ENCODE peak calls at places on chromosomes 1 and 21, in seven cellular contexts. A is B cell; P is NCI-H1436; H is thoracic aorta; K is AG08396; F is COR-L47; I is effector CD4-positive, alpha-beta T cell. Q is an unnamed sample.
A peak's percentile ranks its signal among the peaks of the same experiment; 100 is the strongest.

GRCh38 chr1:174812656-174813055 is 187.1 kb upstream of the CACYBP start:
- DNase-seq in A (no peak), P (no peak), H (no peak), K (no peak), F (no peak), I (no peak), Q (no peak)

GRCh38 chr1:199298825-199299224 is 660.0 kb downstream of the PTPRC start:
- DNase-seq in A (no peak), P (no peak), H (no peak), K (no peak), F (no peak), I (no peak), Q (no peak)

GRCh38 chr1:247146671-247147070 is 25.1 kb downstream of the ZNF124 start:
- DNase-seq in A (no peak), P (no peak), H (no peak), K (no peak), F (no peak), I (no peak), Q (no peak)

GRCh38 chr1:246565751-246566127 is 322 bp downstream of the TFB2M start:
- DNase-seq in A (no peak), P (no peak), H (no peak), K (no peak), F (peak; percentile 25), I (no peak), Q (no peak)

GRCh38 chr1:18452550-18452949 is 28.2 kb upstream of the KLHDC7A start:
- DNase-seq in A (peak; percentile 24), P (no peak), H (no peak), K (no peak), F (no peak), I (no peak), Q (peak; percentile 7)

GRCh38 chr1:5734414-5734813 is 257.8 kb downstream of the NPHP4 start:
- DNase-seq in A (no peak), P (no peak), H (no peak), K (no peak), F (no peak), I (no peak), Q (no peak)

GRCh38 chr1:118947790-118948189 is 40.4 kb downstream of the TBX15 start:
- DNase-seq in A (no peak), P (no peak), H (no peak), K (peak; percentile 31), F (no peak), I (no peak), Q (no peak)

GRCh38 chr21:36260802-36261201 is 59.2 kb upstream of the MORC3 start:
- DNase-seq in A (peak; percentile 52), P (no peak), H (no peak), K (no peak), F (no peak), I (no peak), Q (no peak)

GRCh38 chr1:85463666-85464496 is 1.1 kb downstream of the DDAH1 start:
- DNase-seq in A (no peak), P (no peak), H (no peak), K (peak; percentile 22), F (no peak), I (no peak), Q (no peak)

GRCh38 chr1:187755536-187755935 is 926.8 kb downstream of the PLA2G4A start:
- DNase-seq in A (no peak), P (no peak), H (no peak), K (no peak), F (no peak), I (no peak), Q (no peak)

GRCh38 chr1:153990468-153991150 is at the start of gene RPS27:
- DNase-seq in A (peak; percentile 93), P (peak; percentile 98), H (peak; percentile 91), K (peak; percentile 92), F (peak; percentile 95), I (peak; percentile 84), Q (peak; percentile 94)

GRCh38 chr1:234669499-234669898 is 59.5 kb upstream of the IRF2BP2 start:
- DNase-seq in A (no peak), P (no peak), H (no peak), K (no peak), F (no peak), I (no peak), Q (no peak)

GRCh38 chr1:154524881-154525280 is 22.7 kb upstream of the SHE start:
- DNase-seq in A (no peak), P (no peak), H (no peak), K (no peak), F (no peak), I (no peak), Q (no peak)

GRCh38 chr1:212147581-212148033 is 112.1 kb downstream of the DTL start:
- DNase-seq in A (no peak), P (peak; percentile 21), H (no peak), K (no peak), F (peak; percentile 22), I (no peak), Q (no peak)